ENCODE peak calls at places on chromosome 21, in seven cellular contexts. A, G, S, D, I, Y and E are unnamed samples.

GRCh38 chr21:42818328-42818749 is 61.0 kb downstream of the WDR4 start:
- DNase-seq in I (peak), S (no peak), G (no peak), Y (no peak), D (peak), A (peak), E (peak)

GRCh38 chr21:41706678-41707077 is 60.2 kb downstream of the RIPK4 start:
- DNase-seq in D (no peak), A (no peak), Y (no peak), S (no peak), I (peak), G (no peak), E (no peak)

GRCh38 chr21:38439957-38440356 is 58.3 kb downstream of the ERG start:
- DNase-seq in G (no peak), S (no peak), A (no peak), Y (no peak), D (no peak), I (no peak), E (no peak)

GRCh38 chr21:14581902-14582457 is 35.9 kb upstream of the SAMSN1 start:
- DNase-seq in S (no peak), D (peak), G (no peak), I (no peak), A (no peak), Y (no peak), E (no peak)

GRCh38 chr21:26070822-26071425 is 99.6 kb downstream of the APP start:
- DNase-seq in G (no peak), S (no peak), A (no peak), I (no peak), Y (no peak), D (no peak), E (no peak)

GRCh38 chr21:41777934-41778815 is 11.3 kb upstream of the RIPK4 start:
- DNase-seq in D (peak), S (no peak), G (peak), A (peak), Y (peak), I (peak), E (peak)

GRCh38 chr21:34243562-34243961 is 120.2 kb upstream of the KCNE2 start:
- DNase-seq in I (peak), Y (no peak), G (peak), A (peak), S (no peak), D (peak), E (peak)

GRCh38 chr21:20641251-20641650 is 357.0 kb upstream of the NCAM2 start:
- DNase-seq in A (no peak), I (no peak), G (no peak), Y (no peak), D (no peak), S (no peak), E (no peak)

GRCh38 chr21:15094706-15095105 is 29.9 kb upstream of the NRIP1 start:
- DNase-seq in G (no peak), I (no peak), A (no peak), S (no peak), Y (no peak), D (no peak), E (no peak)

GRCh38 chr21:32717851-32718316 is 9.9 kb downstream of the SYNJ1 start:
- DNase-seq in G (no peak), Y (no peak), I (no peak), S (no peak), D (no peak), A (no peak), E (no peak)

GRCh38 chr21:31354604-31355443 is 10.8 kb upstream of the TIAM1 start:
- DNase-seq in I (no peak), Y (no peak), D (no peak), G (no peak), A (peak), S (peak), E (no peak)

GRCh38 chr21:16402752-16403151 is 673.0 kb downstream of the USP25 start:
- DNase-seq in I (no peak), S (no peak), D (no peak), A (no peak), Y (no peak), G (no peak), E (no peak)

GRCh38 chr21:40672602-40673001 is 174.4 kb downstream of the DSCAM start:
- DNase-seq in D (no peak), Y (no peak), A (no peak), I (no peak), G (no peak), S (no peak), E (no peak)

GRCh38 chr21:44513389-44514217 is 26.4 kb downstream of the KRTAP10-1 start:
- DNase-seq in A (no peak), G (no peak), Y (no peak), I (no peak), S (no peak), D (no peak), E (no peak)

GRCh38 chr21:43816611-43817071 is 27.3 kb downstream of the RRP1 start:
- DNase-seq in D (no peak), Y (no peak), I (no peak), S (no peak), G (no peak), A (no peak), E (peak)

GRCh38 chr21:16536661-16537359 is 807.0 kb downstream of the USP25 start:
- DNase-seq in D (no peak), I (no peak), Y (no peak), A (no peak), G (no peak), S (no peak), E (no peak)

GRCh38 chr21:25857308-25858099 is 122.7 kb downstream of the GABPA start:
- DNase-seq in A (no peak), G (no peak), S (no peak), I (no peak), D (no peak), Y (no peak), E (no peak)

GRCh38 chr21:42524341-42525227 is 10.9 kb downstream of the SLC37A1 start:
- DNase-seq in S (peak), A (no peak), Y (no peak), D (no peak), G (no peak), I (peak), E (peak)

GRCh38 chr21:38768385-38769071 is 37.2 kb upstream of the ETS2 start:
- DNase-seq in I (no peak), A (no peak), Y (no peak), G (no peak), S (no peak), D (no peak), E (no peak)

GRCh38 chr21:14785679-14786078 is 239.6 kb upstream of the SAMSN1 start:
- DNase-seq in G (no peak), S (no peak), Y (no peak), A (no peak), I (no peak), D (no peak), E (no peak)

GRCh38 chr21:34227386-34227852 is 136.4 kb upstream of the KCNE2 start:
- DNase-seq in D (no peak), Y (no peak), I (no peak), S (no peak), G (no peak), A (no peak), E (no peak)

GRCh38 chr21:38170283-38170682 is 86.5 kb upstream of the KCNJ15 start:
- DNase-seq in S (no peak), Y (peak), I (no peak), A (no peak), D (no peak), G (no peak), E (peak)

GRCh38 chr21:44708213-44708865 is 3.0 kb downstream of the TSPEAR start:
- DNase-seq in D (no peak), I (no peak), A (no peak), G (no peak), S (no peak), Y (no peak), E (no peak)

GRCh38 chr21:15508554-15508953 is 221.2 kb upstream of the USP25 start:
- DNase-seq in D (no peak), A (no peak), S (no peak), G (no peak), Y (no peak), I (no peak), E (no peak)

DNA sequence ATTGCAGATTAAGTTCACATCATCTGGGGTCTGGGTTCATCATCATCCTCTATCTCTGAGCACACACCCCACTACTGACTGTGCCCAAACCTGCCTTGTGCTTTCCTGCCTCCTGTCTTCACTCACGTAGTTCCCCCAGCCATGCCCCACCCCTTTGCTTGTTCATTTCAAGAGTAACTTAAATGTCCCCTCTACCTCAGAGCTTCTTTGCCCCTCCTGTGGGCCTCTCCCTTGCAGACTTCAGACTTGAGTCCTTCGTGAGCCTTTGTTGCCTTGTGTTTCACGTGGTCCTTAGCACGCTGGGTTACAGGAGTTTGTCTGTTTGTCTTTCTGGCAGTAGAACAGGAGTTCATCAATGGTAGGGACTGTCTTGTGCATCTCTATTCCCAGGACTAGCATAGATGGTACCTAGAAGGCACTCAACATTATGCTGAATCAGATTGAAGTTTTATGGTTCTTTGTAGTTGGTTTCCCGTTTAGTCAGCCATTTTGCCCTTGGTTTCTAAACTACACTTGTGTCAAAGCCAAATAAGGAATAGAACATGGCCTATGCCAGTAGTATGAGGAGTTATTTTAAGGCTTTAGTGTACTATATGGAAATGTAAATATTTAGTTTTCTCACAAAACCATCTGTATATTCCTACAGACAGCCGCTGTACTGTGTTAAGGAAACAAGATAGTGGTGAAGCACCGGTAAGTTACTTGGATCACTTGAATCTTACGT is 86.2 kb downstream of the TTC3 start:
- DNase-seq in I (no peak), S (peak), D (no peak), G (no peak), Y (no peak), A (no peak), E (no peak)
- TF ChIP-seq SP1 in I (no peak), S (peak), D (no peak), G (no peak), Y (no peak), A (no peak), E (no peak)

GRCh38 chr21:46082638-46083270 is 15.2 kb upstream of the COL6A2 start:
- DNase-seq in A (no peak), I (no peak), S (no peak), G (peak), D (no peak), Y (no peak), E (no peak)
- TF ChIP-seq SP1 in A (no peak), I (no peak), S (no peak), G (no peak), D (no peak), Y (no peak), E (no peak)

GRCh38 chr21:17915976-17916375 is 96.8 kb upstream of the C21orf91 start:
- DNase-seq in I (no peak), G (no peak), Y (no peak), S (no peak), D (no peak), A (no peak), E (no peak)

GRCh38 chr21:17925900-17926299 is 106.7 kb upstream of the C21orf91 start:
- DNase-seq in A (no peak), S (no peak), Y (no peak), I (peak), D (no peak), G (no peak), E (no peak)

GRCh38 chr21:17925000-17925610 is 105.9 kb upstream of the C21orf91 start:
- DNase-seq in G (peak), D (peak), A (peak), I (peak), S (peak), Y (no peak), E (peak)

GRCh38 chr21:17921579-17922530 is 102.7 kb upstream of the C21orf91 start:
- DNase-seq in S (no peak), D (no peak), I (no peak), Y (no peak), G (no peak), A (no peak), E (no peak)
- TF ChIP-seq SP1 in S (no peak), D (no peak), I (no peak), Y (no peak), G (no peak), A (no peak), E (no peak)

DNA sequence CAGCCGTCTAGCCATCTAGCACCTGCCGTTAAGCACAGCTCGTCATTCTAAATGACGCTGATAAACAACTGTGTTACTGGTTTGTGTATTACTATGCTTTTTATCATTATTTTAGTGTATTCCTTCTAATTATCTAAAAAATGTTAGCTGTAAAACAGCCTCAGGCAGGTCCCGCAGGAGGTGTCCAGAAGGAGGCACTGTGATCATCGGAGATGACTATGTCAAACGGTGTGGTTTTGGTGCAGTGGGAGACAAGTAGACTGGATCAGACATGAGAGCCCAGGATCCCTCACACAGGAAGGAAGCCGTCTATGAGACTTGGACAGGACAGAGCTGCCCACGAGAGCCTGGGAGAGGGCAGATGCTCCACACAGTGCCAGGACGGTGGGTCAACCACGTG is 55.3 kb upstream of the COL6A1 start:
- DNase-seq in D (no peak), G (peak), A (no peak), S (no peak), Y (no peak), I (no peak), E (no peak)
- TF ChIP-seq SP1 in D (no peak), G (no peak), A (no peak), S (no peak), Y (no peak), I (no peak), E (no peak)

GRCh38 chr21:35743571-35743970 is 316.8 kb downstream of the SETD4 start:
- DNase-seq in A (no peak), I (no peak), D (no peak), G (no peak), Y (no peak), S (no peak), E (no peak)

GRCh38 chr21:35732788-35733187 is 327.5 kb downstream of the SETD4 start:
- DNase-seq in D (no peak), A (no peak), I (no peak), Y (no peak), G (no peak), S (no peak), E (no peak)

GRCh38 chr21:35738342-35738961 is 321.9 kb downstream of the SETD4 start:
- DNase-seq in I (no peak), A (no peak), G (no peak), Y (no peak), D (no peak), S (no peak), E (no peak)

GRCh38 chr21:35737425-35737824 is 322.9 kb downstream of the SETD4 start:
- DNase-seq in I (no peak), S (no peak), D (no peak), G (no peak), Y (no peak), A (no peak), E (no peak)

DNA sequence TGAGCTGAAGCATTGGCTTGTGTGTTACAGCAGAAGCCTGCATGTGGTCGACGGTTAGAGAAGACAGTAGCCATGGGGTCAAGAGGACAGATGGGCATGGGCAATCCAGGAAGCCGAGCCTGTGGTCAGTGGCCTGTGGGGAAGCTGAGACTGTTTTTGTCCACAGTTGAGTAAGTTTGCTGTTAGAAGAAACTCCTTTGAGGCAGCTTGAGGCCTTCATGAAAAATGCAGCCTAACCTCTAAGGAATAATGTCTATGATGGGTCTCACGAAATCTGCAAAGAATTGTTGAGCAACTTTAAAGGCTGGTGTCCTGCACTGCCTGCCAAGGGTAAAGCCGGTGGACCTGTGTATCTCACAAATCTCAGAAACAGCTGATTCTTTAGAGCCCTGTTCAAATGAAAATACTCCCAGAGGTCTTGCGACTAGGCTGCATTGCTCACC is 322.4 kb downstream of the SETD4 start:
- DNase-seq in A (no peak), Y (no peak), D (no peak), I (no peak), S (no peak), G (no peak), E (no peak)
- TF ChIP-seq SP1 in A (no peak), Y (no peak), D (no peak), I (no peak), S (no peak), G (no peak), E (no peak)

DNA sequence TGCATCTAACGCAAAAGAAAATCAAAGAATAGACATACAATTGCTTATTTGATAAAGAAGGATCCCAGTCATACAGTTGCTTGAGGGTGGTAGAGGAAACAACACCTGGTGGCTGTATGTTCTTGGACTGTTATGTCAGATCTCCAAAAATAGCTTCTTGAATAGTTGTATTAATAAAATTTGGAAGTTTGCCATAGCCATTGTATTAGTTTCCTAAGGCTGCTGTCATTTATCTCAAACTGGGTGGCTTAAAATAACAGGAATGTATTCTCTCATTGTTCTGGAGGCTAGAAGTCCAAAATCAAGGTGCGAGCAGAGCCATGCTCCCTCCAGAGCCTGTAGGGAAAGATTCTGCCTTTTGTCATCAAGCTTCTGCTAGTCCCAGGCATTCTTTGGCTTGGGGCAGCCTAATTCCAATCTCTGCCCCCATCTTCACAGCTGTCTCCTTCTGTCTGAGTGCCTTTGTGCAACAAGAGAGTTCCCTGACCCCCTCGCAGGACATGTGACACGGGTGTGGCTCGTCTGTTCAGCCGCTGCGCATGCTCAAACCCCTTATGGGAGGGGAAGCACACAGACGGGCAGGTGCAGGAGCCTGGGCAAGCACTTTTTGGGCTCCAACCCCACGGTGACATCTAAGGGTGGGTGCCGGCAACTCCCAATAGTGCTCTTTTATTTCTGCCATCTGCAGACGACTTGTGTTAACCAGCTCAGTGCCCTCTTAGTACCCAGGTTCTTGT is 21.7 kb upstream of the GRIK1 start:
- DNase-seq in G (no peak), D (no peak), A (no peak), I (no peak), S (no peak), Y (no peak), E (no peak)
- TF ChIP-seq SP1 in G (no peak), D (no peak), A (no peak), I (no peak), S (no peak), Y (no peak), E (no peak)

GRCh38 chr21:46006547-46007497 is 25.3 kb downstream of the COL6A1 start:
- DNase-seq in G (no peak), Y (no peak), D (no peak), S (no peak), I (no peak), A (no peak), E (peak)
- TF ChIP-seq SP1 in G (no peak), Y (no peak), D (no peak), S (no peak), I (no peak), A (no peak), E (no peak)

DNA sequence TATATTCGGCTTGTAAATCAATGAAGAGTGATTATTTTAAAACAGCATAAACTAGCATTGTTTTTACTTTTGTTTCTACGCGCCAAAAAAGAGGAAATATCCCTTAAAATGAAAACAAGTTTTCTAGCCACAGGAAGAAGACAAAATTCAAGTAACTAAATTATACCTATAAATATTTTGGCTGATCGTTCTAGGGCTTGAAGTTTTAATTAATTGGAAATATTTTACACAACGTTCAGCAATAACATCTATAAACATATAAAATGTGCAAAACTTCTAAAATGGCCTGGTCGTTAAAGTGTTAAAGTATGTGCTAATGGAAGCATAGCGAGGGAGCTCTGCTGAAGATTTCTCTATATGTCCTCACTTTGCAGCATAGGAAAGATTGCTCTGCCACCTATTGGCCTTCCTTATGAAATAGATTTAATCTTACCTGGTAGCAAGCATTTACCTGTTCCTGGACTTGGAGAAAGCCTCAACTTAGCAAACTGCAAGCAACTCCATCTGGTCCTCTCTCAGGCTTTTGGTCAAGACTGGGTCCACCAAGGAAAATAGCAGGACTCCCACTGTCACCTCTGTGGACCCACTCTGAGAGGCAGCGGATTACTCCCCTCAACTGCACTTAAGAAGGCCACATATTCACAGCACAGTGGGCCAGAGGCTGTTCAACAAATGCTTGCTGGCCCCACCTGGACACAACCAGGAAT is 351.3 kb upstream of the RUNX1 start:
- DNase-seq in G (peak), D (peak), I (peak), S (peak), A (peak), Y (peak), E (no peak)
- TF ChIP-seq SP1 in G (no peak), D (no peak), I (no peak), S (no peak), A (no peak), Y (no peak), E (no peak)

DNA sequence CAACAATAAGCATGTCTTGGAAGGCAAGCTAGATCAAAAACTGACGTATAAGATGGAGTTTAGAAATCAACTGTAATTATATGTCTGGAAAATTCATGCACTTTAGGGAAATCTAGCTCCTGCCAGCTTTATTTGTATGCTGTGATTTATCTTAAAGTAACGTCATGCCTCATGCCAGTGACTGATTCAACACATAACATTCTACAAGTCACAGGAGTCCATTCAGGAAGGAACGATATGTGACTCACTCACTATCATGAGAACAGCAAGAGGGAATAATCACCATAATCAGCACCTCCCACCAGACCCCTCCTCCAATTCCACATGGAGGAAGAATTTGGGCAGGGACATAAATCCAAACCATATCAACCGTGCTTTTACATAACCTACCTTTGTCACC is 682.4 kb upstream of the ADAMTS5 start:
- DNase-seq in Y (no peak), D (no peak), A (no peak), S (no peak), I (no peak), G (no peak), E (no peak)
- TF ChIP-seq SP1 in Y (no peak), D (no peak), A (no peak), S (no peak), I (no peak), G (no peak), E (no peak)